ENCODE peak calls at places on chromosomes 12 and 14, in four cellular contexts. T is tibial artery, Y is gastrocnemius medialis, V is WERI-Rb-1. B is an unnamed sample.

GRCh38 chr14:96011609-96012008 is 27.6 kb upstream of the C14orf132 start:
- DNase-seq in T (no peak), V (no peak), Y (no peak), B (no peak)

GRCh38 chr12:46390881-46391280 is 18.3 kb upstream of the SLC38A2 start:
- DNase-seq in V (no peak), T (no peak), Y (no peak), B (no peak)

GRCh38 chr12:31263661-31264060 is 62.3 kb downstream of the SINHCAF start:
- DNase-seq in Y (no peak), T (no peak), V (no peak), B (no peak)

GRCh38 chr12:80937391-80938238 is at the start of gene LIN7A:
- DNase-seq in V (peak; percentile 67), Y (peak; percentile 6), T (peak; percentile 25), B (peak; percentile 69)

GRCh38 chr14:105299654-105300541 is 903 bp downstream of the BRF1 start:
- DNase-seq in V (no peak), T (no peak), Y (no peak), B (no peak)

GRCh38 chr14:103141117-103141796 is 18.0 kb downstream of the TNFAIP2 start:
- DNase-seq in T (no peak), Y (no peak), V (peak; percentile 84), B (no peak)

GRCh38 chr14:85416771-85417170 is 113.2 kb upstream of the FLRT2 start:
- DNase-seq in Y (no peak), V (no peak), T (no peak), B (no peak)

GRCh38 chr14:101960225-101960624 is 4.1 kb upstream of the DYNC1H1 start:
- DNase-seq in T (no peak), V (no peak), Y (no peak), B (no peak)

GRCh38 chr12:113422929-113423669 is 919 bp downstream of the SDSL start:
- DNase-seq in V (no peak), Y (no peak), T (no peak), B (no peak)

GRCh38 chr14:24632336-24632735 is 1.7 kb downstream of the GZMB start:
- DNase-seq in Y (no peak), T (no peak), V (no peak), B (no peak)

DNA sequence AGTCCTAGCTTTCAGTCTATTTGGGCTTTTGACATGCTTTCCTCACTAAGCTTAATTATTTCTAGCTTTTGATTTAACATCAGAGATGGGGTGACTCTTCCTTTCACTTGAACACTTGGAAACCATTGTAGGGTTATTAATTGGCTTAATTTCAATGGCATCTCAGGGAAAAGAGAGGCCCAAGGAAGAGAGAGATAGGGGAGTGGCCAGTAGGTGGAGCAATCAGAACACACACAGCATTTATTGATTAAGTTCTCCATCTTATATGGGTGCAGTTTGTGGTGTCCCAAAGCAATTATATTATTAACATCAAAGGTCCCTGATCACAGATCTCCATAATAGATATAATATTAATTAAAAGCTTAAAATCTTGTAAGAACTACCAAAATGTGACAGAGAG is 1466.1 kb upstream of the SEL1L start:
- DNase-seq in T (no peak), V (peak; percentile 42), Y (no peak), B (no peak)
- TF ChIP-seq CTCF in T (peak; percentile 7), V (peak; percentile 61), Y (no peak), B (no peak)

GRCh38 chr12:70724444-70724843 is 87.2 kb upstream of the PTPRB start:
- DNase-seq in V (no peak), T (no peak), Y (no peak), B (no peak)
- TF ChIP-seq CTCF in V (peak; percentile 18), T (no peak), Y (no peak), B (peak; percentile 10)

DNA sequence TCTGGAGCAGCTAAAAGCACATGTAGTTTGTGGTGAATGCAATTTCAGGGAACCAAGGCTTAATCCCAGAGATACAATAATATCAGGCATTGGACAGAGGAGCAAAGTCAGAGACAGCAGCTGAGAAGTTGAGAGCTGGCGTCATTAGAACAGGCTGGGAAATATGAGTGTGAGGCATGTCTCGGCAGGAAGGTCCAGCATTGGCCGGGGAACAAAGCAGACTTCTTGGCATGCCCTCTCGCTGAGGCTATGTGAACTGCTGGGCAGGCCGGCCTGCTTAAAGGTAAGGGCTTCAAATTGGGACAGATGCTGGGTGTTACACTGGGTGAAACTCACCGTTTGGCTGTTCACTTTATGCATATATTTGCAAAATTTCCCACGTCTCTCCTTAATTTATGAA is 125.4 kb downstream of the CAND1 start:
- DNase-seq in V (no peak), Y (peak; percentile 77), T (peak; percentile 31), B (no peak)
- TF ChIP-seq CTCF in V (no peak), Y (peak; percentile 60), T (peak; percentile 38), B (no peak)

GRCh38 chr12:26205298-26205697 is 9.9 kb downstream of the SSPN start:
- DNase-seq in V (no peak), T (no peak), Y (no peak), B (no peak)
- TF ChIP-seq CTCF in V (no peak), T (no peak), Y (no peak), B (no peak)

GRCh38 chr12:93570552-93571359 is 1.7 kb upstream of the SOCS2 start:
- DNase-seq in Y (peak; percentile 83), V (peak; percentile 91), T (peak; percentile 91), B (peak; percentile 89)
- TF ChIP-seq CTCF in Y (no peak), V (no peak), T (no peak), B (no peak)

GRCh38 chr12:12266389-12266872 is 413 bp downstream of the LRP6 start:
- DNase-seq in Y (peak; percentile 6), T (no peak), V (peak; percentile 27), B (no peak)

GRCh38 chr12:12265571-12266388 is 1.1 kb downstream of the LRP6 start:
- DNase-seq in V (no peak), Y (no peak), T (no peak), B (no peak)

GRCh38 chr12:12267801-12268200 is 957 bp upstream of the LRP6 start:
- DNase-seq in V (peak; percentile 44), Y (no peak), T (no peak), B (no peak)

GRCh38 chr12:12265035-12265434 is 1.8 kb downstream of the LRP6 start:
- DNase-seq in Y (no peak), V (no peak), T (no peak), B (no peak)

DNA sequence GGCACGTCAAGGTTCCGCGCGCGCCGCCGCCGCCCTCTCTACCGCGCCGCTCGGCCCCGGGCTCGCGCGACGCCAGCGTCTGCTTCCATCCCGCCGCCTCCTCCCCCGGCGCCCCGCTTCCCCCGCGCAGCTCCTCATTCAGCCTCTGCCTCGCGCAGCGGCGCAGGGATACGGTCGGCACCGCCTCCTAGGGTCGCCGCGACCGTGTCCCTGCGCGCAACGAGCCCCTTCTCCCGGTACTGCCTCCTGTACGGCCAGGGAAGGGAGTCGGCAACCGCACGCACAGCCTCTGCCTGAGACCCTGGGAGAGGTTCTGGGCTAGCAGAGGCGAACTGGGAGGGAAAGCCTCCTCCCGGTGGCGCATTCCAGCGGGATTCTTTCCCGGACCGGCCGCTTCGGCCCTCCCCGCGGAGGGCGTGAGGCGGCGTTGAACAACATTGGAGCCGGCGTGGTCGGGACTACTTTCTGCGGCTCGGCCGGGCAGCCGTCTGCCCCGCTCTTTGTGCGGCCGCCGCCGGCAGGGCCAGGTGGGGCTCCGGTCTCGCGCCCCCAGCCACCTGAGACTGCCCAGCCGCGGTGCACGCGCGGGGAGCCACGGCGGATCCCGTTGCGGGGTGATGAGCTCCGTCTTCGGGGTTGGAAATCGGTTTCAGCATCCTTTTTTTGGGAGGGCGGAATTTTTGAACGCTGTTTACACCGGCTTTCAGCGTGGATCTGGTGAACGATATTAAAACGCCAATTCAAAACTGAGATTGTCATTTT is at the start of gene LRP6:
- DNase-seq in V (peak; percentile 92), Y (peak; percentile 76), T (peak; percentile 83), B (peak; percentile 92)
- TF ChIP-seq CTCF in V (no peak), Y (peak; percentile 21), T (no peak), B (no peak)

GRCh38 chr12:22190-22529 is 44.4 kb upstream of the IQSEC3 start:
- DNase-seq in T (no peak), Y (no peak), V (no peak), B (no peak)
- TF ChIP-seq CTCF in T (no peak), Y (no peak), V (no peak), B (no peak)

B was measured in nephron progenitor cell.